ENCODE peak calls at places on chromosomes 16 and 17, in four cellular contexts. One of them, this sample, is unnamed.

GRCh38 chr17:47265983-47266541 is 12.4 kb downstream of the ITGB3 start:
- DNase-seq in MCF 10A: peak
- DNase-seq in HFFc6: peak
- DNase-seq in RWPE1: no peak
- DNase-seq in this sample: no peak

GRCh38 chr17:2214887-2215615 is 88.5 kb downstream of the SMG6 start:
- DNase-seq in MCF 10A: no peak
- DNase-seq in HFFc6: peak
- DNase-seq in RWPE1: no peak
- DNase-seq in this sample: no peak

GRCh38 chr16:1181715-1182671 is 29.1 kb downstream of the CACNA1H start:
- DNase-seq in MCF 10A: no peak
- DNase-seq in HFFc6: peak
- DNase-seq in RWPE1: peak
- DNase-seq in this sample: no peak

GRCh38 chr17:4204676-4205075 is 59.1 kb downstream of the ANKFY1 start:
- DNase-seq in HFFc6: peak
- DNase-seq in RWPE1: no peak
- DNase-seq in MCF 10A: peak
- DNase-seq in this sample: no peak

GRCh38 chr17:82638183-82638773 is 10.0 kb downstream of the WDR45B start:
- DNase-seq in MCF 10A: no peak
- DNase-seq in HFFc6: no peak
- DNase-seq in RWPE1: no peak
- DNase-seq in this sample: no peak

GRCh38 chr16:77749415-77749814 is 27.1 kb downstream of the NUDT7 start:
- DNase-seq in RWPE1: no peak
- DNase-seq in MCF 10A: no peak
- DNase-seq in HFFc6: no peak
- DNase-seq in this sample: no peak

GRCh38 chr17:75634754-75635609 is 1.7 kb downstream of the SMIM5 start:
- DNase-seq in MCF 10A: no peak
- DNase-seq in HFFc6: no peak
- DNase-seq in RWPE1: no peak
- DNase-seq in this sample: no peak

GRCh38 chr16:11356573-11357331 is 11.5 kb downstream of the RMI2 start:
- DNase-seq in RWPE1: no peak
- DNase-seq in MCF 10A: peak
- DNase-seq in HFFc6: peak
- DNase-seq in this sample: peak

GRCh38 chr16:15509051-15509592 is 74.7 kb downstream of the BMERB1 start:
- DNase-seq in MCF 10A: no peak
- DNase-seq in HFFc6: no peak
- DNase-seq in RWPE1: no peak
- DNase-seq in this sample: no peak

DNA sequence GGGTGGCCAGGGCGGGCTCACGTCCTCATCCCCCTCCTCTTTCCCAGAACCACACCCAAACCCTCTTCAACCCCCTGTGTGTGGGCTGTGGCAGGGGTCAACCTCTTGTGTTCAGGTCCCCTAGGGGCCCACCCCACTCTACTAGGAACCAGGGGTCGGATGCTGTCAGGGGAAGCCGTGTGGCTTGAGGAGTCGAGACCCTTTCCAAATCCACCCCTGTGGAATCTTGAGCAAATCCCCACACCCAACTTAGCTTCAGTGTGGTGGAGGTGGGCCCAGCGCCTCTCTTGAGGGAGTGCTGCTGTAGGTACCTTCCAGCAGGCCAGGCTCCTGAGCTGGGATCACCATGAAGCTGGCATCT is 121.5 kb downstream of the MRM1 start:
- DNase-seq in MCF 10A: no peak
- DNase-seq in HFFc6: no peak
- DNase-seq in RWPE1: no peak
- DNase-seq in this sample: no peak
- TF ChIP-seq CTCF in MCF 10A: no peak
- TF ChIP-seq CTCF in HFFc6: no peak
- TF ChIP-seq CTCF in RWPE1: no peak
- TF ChIP-seq CTCF in this sample: no peak

GRCh38 chr16:57109500-57110105 is 17.2 kb downstream of the CPNE2 start:
- DNase-seq in HFFc6: no peak
- DNase-seq in RWPE1: no peak
- DNase-seq in MCF 10A: no peak
- DNase-seq in this sample: no peak
- TF ChIP-seq CTCF in HFFc6: no peak
- TF ChIP-seq CTCF in RWPE1: no peak
- TF ChIP-seq CTCF in MCF 10A: no peak
- TF ChIP-seq CTCF in this sample: no peak

GRCh38 chr16:23058576-23058975 is 90.7 kb downstream of the USP31 start:
- DNase-seq in HFFc6: no peak
- DNase-seq in MCF 10A: no peak
- DNase-seq in RWPE1: no peak
- DNase-seq in this sample: no peak
- TF ChIP-seq CTCF in HFFc6: no peak
- TF ChIP-seq CTCF in MCF 10A: no peak
- TF ChIP-seq CTCF in RWPE1: no peak
- TF ChIP-seq CTCF in this sample: no peak

GRCh38 chr17:80970762-80971703 is 20.6 kb upstream of the CHMP6 start:
- DNase-seq in RWPE1: no peak
- DNase-seq in HFFc6: no peak
- DNase-seq in MCF 10A: no peak
- DNase-seq in this sample: no peak
- TF ChIP-seq CTCF in RWPE1: no peak
- TF ChIP-seq CTCF in HFFc6: no peak
- TF ChIP-seq CTCF in MCF 10A: no peak
- TF ChIP-seq CTCF in this sample: no peak

GRCh38 chr17:43820759-43821158 is 12.2 kb downstream of the MPP3 start:
- DNase-seq in MCF 10A: no peak
- DNase-seq in HFFc6: no peak
- DNase-seq in RWPE1: no peak
- DNase-seq in this sample: no peak
- TF ChIP-seq CTCF in MCF 10A: no peak
- TF ChIP-seq CTCF in HFFc6: no peak
- TF ChIP-seq CTCF in RWPE1: no peak
- TF ChIP-seq CTCF in this sample: no peak

DNA sequence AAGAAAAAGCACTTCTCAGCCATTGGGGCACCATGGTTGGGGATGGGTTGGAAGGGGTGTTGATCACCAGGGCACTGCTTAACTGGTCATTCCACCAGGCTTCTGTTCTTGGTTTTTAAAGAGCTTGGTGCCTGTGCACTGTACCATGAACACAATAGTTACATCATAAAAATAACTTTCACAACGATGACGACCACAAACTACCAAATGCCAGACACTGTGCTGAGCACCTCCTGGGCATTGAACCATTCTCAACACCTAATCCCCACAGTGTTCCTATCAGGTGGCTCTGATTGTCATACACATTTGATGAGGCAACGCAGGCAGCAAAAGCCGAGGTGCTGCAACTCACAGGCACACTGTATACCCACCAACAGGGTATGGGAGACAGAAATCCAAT is 208.0 kb downstream of the FOXL1 start:
- DNase-seq in MCF 10A: no peak
- DNase-seq in RWPE1: no peak
- DNase-seq in HFFc6: no peak
- DNase-seq in this sample: no peak
- TF ChIP-seq CTCF in MCF 10A: no peak
- TF ChIP-seq CTCF in RWPE1: no peak
- TF ChIP-seq CTCF in HFFc6: no peak
- TF ChIP-seq CTCF in this sample: no peak

GRCh38 chr17:79019631-79020584 is 4.1 kb upstream of the C1QTNF1 start:
- DNase-seq in RWPE1: peak
- DNase-seq in HFFc6: peak
- DNase-seq in MCF 10A: peak
- DNase-seq in this sample: peak
- TF ChIP-seq CTCF in RWPE1: peak
- TF ChIP-seq CTCF in HFFc6: peak
- TF ChIP-seq CTCF in MCF 10A: peak
- TF ChIP-seq CTCF in this sample: peak

This sample was measured in GM13976.